ENCODE peak calls at places on chromosomes 3 and 15, in six cellular contexts. V is lower lobe of right lung, U is omental fat pad, O is Calu3, Z is AG10803, L is HL-60. X is an unnamed sample.

GRCh38 chr15:48693474-48693873 is 48.0 kb upstream of the FBN1 start:
- DNase-seq in Z (peak; percentile 74), O (no peak), U (no peak), V (no peak), L (no peak), X (no peak)

GRCh38 chr3:46960801-46961200 is 15.7 kb downstream of the CCDC12 start:
- DNase-seq in U (no peak), O (no peak), V (no peak), L (no peak), Z (no peak), X (no peak)

GRCh38 chr3:133821767-133822638 is 16.4 kb downstream of the SRPRB start:
- DNase-seq in V (no peak), U (peak; percentile 46), Z (peak; percentile 22), O (peak; percentile 73), L (no peak), X (no peak)

GRCh38 chr3:77479021-77479420 is 439.1 kb downstream of the ROBO2 start:
- DNase-seq in Z (no peak), V (no peak), U (no peak), O (no peak), L (no peak), X (no peak)

GRCh38 chr15:25824618-25825017 is 38.5 kb downstream of the ATP10A start:
- DNase-seq in Z (no peak), V (no peak), U (no peak), L (no peak), O (no peak), X (no peak)

GRCh38 chr3:113914646-113915045 is 33.2 kb upstream of the ZDHHC23 start:
- DNase-seq in O (no peak), Z (peak; percentile 85), L (no peak), U (no peak), V (no peak), X (no peak)

GRCh38 chr3:10376353-10376752 is 55.4 kb upstream of the SEC13 start:
- DNase-seq in V (no peak), L (peak; percentile 29), U (no peak), Z (no peak), O (no peak), X (no peak)

GRCh38 chr3:79953591-79954105 is 185.8 kb upstream of the ROBO1 start:
- DNase-seq in V (no peak), Z (no peak), U (no peak), O (no peak), L (no peak), X (no peak)

GRCh38 chr3:188123170-188123920 is 30.6 kb upstream of the LPP start:
- DNase-seq in L (no peak), V (no peak), O (peak; percentile 25), U (no peak), Z (no peak), X (no peak)

GRCh38 chr3:123289336-123290106 is 87.8 kb downstream of the SEC22A start:
- DNase-seq in Z (no peak), V (no peak), O (no peak), U (no peak), L (no peak), X (peak; percentile 28)

GRCh38 chr3:155853214-155854146 is 747 bp downstream of the SLC33A1 start:
- DNase-seq in V (peak; percentile 62), O (peak; percentile 45), U (no peak), Z (no peak), L (no peak), X (no peak)

GRCh38 chr3:16352428-16352827 is 87.4 kb downstream of the OXNAD1 start:
- DNase-seq in L (no peak), U (no peak), V (no peak), Z (no peak), O (no peak), X (no peak)

GRCh38 chr15:35557544-35557943 is 11.6 kb upstream of the DPH6 start:
- DNase-seq in L (no peak), O (no peak), V (no peak), Z (peak; percentile 78), U (no peak), X (no peak)

GRCh38 chr3:30578479-30578878 is 27.9 kb upstream of the TGFBR2 start:
- DNase-seq in L (peak; percentile 35), O (peak; percentile 23), V (peak; percentile 49), Z (peak; percentile 93), U (no peak), X (peak; percentile 95)

GRCh38 chr3:49244589-49245205 is 32.3 kb downstream of the C3orf62 start:
- DNase-seq in O (peak; percentile 12), L (no peak), U (no peak), V (no peak), Z (no peak), X (peak; percentile 60)

GRCh38 chr3:127074900-127075360 is 92.0 kb downstream of the PLXNA1 start:
- DNase-seq in Z (peak; percentile 90), V (peak; percentile 51), O (peak; percentile 21), U (no peak), L (no peak), X (peak; percentile 34)

GRCh38 chr15:62059818-62060115 is 480 bp downstream of the VPS13C start:
- DNase-seq in Z (peak; percentile 47), V (peak; percentile 69), L (no peak), O (peak; percentile 63), U (no peak), X (peak; percentile 76)

GRCh38 chr15:79065361-79065743 is 25.2 kb downstream of the RASGRF1 start:
- DNase-seq in V (no peak), U (no peak), O (no peak), L (no peak), Z (no peak), X (no peak)

GRCh38 chr3:57194641-57195040 is 5.1 kb downstream of the HESX1 start:
- DNase-seq in L (no peak), V (no peak), U (no peak), Z (no peak), O (no peak), X (no peak)

GRCh38 chr15:41072013-41072412 is 44.1 kb downstream of the INO80 start:
- DNase-seq in Z (no peak), L (no peak), U (no peak), O (no peak), V (no peak), X (no peak)
- TF ChIP-seq CTCF in Z (no peak), L (no peak), U (no peak), O (no peak), V (no peak), X (no peak)

GRCh38 chr3:189165092-189165491 is 6.7 kb upstream of the TPRG1 start:
- DNase-seq in V (no peak), O (peak; percentile 36), U (no peak), L (no peak), Z (no peak), X (no peak)

GRCh38 chr3:189166334-189166733 is 5.4 kb upstream of the TPRG1 start:
- DNase-seq in L (no peak), Z (no peak), U (no peak), O (no peak), V (no peak), X (no peak)

GRCh38 chr3:189157232-189158007 is 14.4 kb upstream of the TPRG1 start:
- DNase-seq in Z (no peak), V (no peak), L (no peak), O (no peak), U (no peak), X (no peak)

GRCh38 chr3:189158034-189158433 is 13.7 kb upstream of the TPRG1 start:
- DNase-seq in L (no peak), V (no peak), Z (no peak), O (no peak), U (no peak), X (no peak)

GRCh38 chr3:189160519-189161309 is 11.1 kb upstream of the TPRG1 start:
- DNase-seq in O (peak; percentile 38), Z (no peak), U (no peak), V (no peak), L (no peak), X (no peak)
- TF ChIP-seq CTCF in O (no peak), Z (no peak), U (no peak), V (no peak), L (no peak), X (no peak)

DNA sequence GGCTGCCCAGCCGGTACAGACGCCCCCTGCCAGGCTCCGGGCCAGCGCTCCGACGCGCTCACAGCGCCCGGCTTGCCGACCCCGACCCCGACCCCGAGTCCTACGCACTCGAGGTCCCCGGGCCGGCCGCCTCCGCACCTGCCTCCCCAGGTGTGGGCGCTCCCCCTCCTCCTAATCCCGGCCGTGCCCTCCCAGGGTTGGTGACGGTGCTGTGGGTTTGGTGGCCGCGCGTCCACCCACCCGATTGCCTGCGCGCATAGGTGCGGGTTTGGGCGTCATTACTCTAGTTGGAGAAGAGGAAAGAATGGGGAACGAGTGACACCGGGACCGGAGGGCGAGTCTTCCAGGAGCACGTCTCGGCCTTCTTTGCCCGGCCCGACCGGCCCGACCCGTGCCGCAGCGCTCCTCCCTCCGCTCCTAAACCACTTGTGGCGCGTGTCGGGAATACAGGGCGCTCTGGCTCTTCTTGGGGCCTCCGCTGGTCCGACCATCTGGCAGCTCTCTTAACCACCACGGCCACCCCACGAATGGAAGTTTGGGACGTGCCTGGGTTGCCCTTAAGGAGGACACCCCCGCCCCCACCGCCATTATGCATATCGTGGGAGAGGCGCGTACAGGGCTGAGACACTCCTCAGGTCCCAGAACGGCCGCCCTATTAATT is 814 bp upstream of the THRB start:
- DNase-seq in U (no peak), O (peak; percentile 72), L (no peak), V (peak; percentile 77), Z (no peak), X (no peak)
- TF ChIP-seq CTCF in U (no peak), O (no peak), L (no peak), V (peak; percentile 5), Z (no peak), X (peak; percentile 6)

DNA sequence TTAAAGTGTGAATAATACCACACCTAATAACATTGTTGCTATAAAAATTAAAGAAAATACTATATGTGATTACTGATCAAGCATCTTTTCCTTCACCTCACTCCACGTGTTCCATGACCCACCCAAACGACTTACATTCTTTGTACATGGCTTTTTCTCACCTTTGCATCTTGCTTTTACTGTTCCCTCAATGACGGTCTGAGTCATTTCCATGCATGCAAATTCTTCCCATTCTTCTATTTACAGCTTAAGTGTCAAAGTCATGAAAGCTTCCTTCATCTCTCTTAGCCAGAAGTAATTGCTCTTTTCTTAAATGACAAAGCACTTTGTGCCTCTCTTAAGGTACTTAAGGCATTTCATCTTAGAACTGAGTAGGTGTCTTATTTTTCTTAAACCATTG is 64.0 kb downstream of the GREM1 start:
- DNase-seq in O (no peak), Z (no peak), V (no peak), L (no peak), U (no peak), X (no peak)
- TF ChIP-seq CTCF in O (no peak), Z (no peak), V (no peak), L (no peak), U (no peak), X (no peak)

DNA sequence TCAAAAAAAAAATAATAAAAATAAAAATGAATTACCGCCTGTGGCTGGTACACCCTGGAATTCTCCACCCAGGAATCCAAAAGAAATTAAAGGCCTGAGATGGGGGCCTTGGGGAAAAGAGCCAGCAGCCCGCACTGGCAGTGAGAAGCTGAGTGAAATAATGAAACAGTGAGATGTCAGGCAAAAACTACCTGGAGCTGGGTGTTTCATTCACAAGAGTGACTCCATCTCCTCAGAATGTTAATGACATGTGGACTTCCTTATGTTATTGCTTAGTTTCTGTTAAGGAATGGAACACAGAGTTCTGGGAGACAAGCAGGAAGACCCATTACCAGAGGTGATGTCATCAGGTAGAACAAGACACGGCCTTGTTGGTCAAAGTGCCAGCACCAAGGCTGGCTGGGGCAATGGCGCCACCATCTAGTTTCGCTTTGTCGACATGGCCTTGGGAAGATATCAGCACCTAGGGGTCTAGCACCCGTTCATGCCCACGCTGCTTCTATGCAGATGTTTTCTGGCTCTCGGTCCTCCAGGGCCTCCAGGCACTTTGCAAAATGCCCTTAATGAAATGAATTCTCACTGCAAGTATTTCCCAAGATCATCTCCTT is 252.2 kb downstream of the FAM43A start:
- DNase-seq in Z (no peak), L (no peak), V (no peak), O (no peak), U (no peak), X (no peak)
- TF ChIP-seq CTCF in Z (no peak), L (no peak), V (no peak), O (no peak), U (no peak), X (no peak)

X was measured in CD14-positive monocyte.